ENCODE peak calls at places on chromosomes 12 and 14, in four cellular contexts. One of them, this sample, is unnamed.

GRCh38 chr12:20132818-20133217 is 235.5 kb upstream of the PDE3A start:
- DNase-seq in tibial nerve: no peak
- DNase-seq in fibroblast of lung: no peak
- DNase-seq in mammary epithelial cell: no peak
- DNase-seq in this sample: no peak

GRCh38 chr14:77707355-77707723 is 484 bp downstream of the ALKBH1 start:
- DNase-seq in fibroblast of lung: peak
- DNase-seq in tibial nerve: peak
- DNase-seq in mammary epithelial cell: peak
- DNase-seq in this sample: peak

GRCh38 chr12:64103821-64104220 is 118.3 kb downstream of the KICS2 start:
- DNase-seq in mammary epithelial cell: peak
- DNase-seq in tibial nerve: no peak
- DNase-seq in fibroblast of lung: peak
- DNase-seq in this sample: no peak

GRCh38 chr12:75658826-75659823 is 147.7 kb upstream of the KRR1 start:
- DNase-seq in tibial nerve: no peak
- DNase-seq in fibroblast of lung: peak
- DNase-seq in mammary epithelial cell: peak
- DNase-seq in this sample: peak

GRCh38 chr12:43692064-43692463 is 66.5 kb downstream of the PUS7L start:
- DNase-seq in mammary epithelial cell: peak
- DNase-seq in tibial nerve: no peak
- DNase-seq in fibroblast of lung: peak
- DNase-seq in this sample: peak

GRCh38 chr12:125533434-125534029 is 468.3 kb downstream of the AACS start:
- DNase-seq in fibroblast of lung: no peak
- DNase-seq in mammary epithelial cell: no peak
- DNase-seq in tibial nerve: peak
- DNase-seq in this sample: no peak

GRCh38 chr12:106097011-106097410 is 41.7 kb downstream of the NUAK1 start:
- DNase-seq in mammary epithelial cell: no peak
- DNase-seq in tibial nerve: no peak
- DNase-seq in fibroblast of lung: no peak
- DNase-seq in this sample: no peak

GRCh38 chr12:91877022-91877421 is 268.6 kb downstream of the BTG1 start:
- DNase-seq in tibial nerve: peak
- DNase-seq in fibroblast of lung: peak
- DNase-seq in mammary epithelial cell: no peak
- DNase-seq in this sample: peak

GRCh38 chr12:123115409-123116111 is 35.3 kb downstream of the PITPNM2 start:
- DNase-seq in tibial nerve: peak
- DNase-seq in mammary epithelial cell: peak
- DNase-seq in fibroblast of lung: peak
- DNase-seq in this sample: peak

DNA sequence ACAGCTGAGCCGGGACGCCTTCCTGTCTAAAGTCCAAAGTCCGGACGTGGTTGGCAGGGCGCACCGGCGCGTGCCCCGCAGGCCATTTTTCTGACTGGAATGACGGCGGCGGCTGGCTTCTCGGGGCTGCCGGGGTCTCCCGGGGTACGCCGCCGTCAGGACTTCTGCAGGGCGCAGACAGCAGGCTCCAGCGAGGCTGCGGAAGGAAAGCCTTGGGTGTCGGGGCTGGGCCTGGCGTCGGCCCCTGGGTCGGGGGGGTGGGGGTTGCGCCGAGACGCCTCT is 32.8 kb downstream of the MIA2 start:
- DNase-seq in tibial nerve: no peak
- DNase-seq in mammary epithelial cell: no peak
- DNase-seq in fibroblast of lung: no peak
- DNase-seq in this sample: peak
- TF ChIP-seq CTCF in tibial nerve: no peak
- TF ChIP-seq CTCF in mammary epithelial cell: no peak
- TF ChIP-seq CTCF in fibroblast of lung: no peak
- TF ChIP-seq CTCF in this sample: no peak

GRCh38 chr14:99575043-99576023 is 28.7 kb downstream of the CCDC85C start:
- DNase-seq in mammary epithelial cell: peak
- DNase-seq in tibial nerve: no peak
- DNase-seq in fibroblast of lung: no peak
- DNase-seq in this sample: no peak
- H3K4me3 ChIP-seq in mammary epithelial cell: no peak
- H3K4me3 ChIP-seq in tibial nerve: no peak
- H3K4me3 ChIP-seq in fibroblast of lung: no peak
- H3K4me3 ChIP-seq in this sample: no peak

DNA sequence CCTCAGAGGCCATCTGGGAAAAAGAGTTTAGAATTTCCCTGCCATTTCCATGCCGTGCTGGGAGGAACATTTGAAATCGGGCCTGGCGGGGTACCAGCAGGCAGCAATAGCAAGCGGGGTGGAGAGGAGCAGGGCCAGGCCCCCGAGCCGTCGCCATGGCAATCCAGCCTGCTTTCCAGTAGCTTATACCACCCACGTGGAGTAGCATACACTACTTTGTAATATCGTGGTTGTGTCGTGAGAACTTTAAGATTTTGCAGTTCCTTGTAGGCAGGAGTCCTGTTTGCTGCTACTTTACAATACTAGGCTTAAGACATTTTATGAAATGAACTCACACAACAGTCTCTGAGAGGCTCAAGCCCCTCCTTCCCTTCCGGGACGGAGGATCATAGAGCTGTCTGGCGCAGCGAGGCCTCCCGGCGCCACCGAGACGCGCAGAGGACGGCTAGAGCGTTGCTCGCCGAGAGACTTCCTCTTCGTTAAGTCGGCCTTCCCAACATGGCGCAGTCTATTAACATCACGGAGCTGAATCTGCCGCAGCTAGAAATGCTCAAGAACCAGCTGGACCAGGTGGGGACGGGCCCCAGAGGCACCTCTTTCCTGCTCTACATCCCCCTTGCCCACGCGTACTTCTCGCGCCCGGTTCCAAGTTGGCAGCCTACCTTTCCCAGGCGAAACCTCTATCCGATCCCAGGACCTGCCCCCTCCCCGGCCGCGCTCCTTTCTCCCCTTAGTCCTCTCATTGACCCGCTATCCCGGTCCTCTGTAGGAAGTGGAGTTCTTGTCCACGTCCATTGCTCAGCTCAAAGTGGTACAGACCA is at the start of gene PFDN5:
- DNase-seq in mammary epithelial cell: peak
- DNase-seq in fibroblast of lung: peak
- DNase-seq in tibial nerve: peak
- DNase-seq in this sample: peak
- TF ChIP-seq CTCF in mammary epithelial cell: no peak
- TF ChIP-seq CTCF in fibroblast of lung: no peak
- TF ChIP-seq CTCF in tibial nerve: peak
- TF ChIP-seq CTCF in this sample: peak

GRCh38 chr12:26936559-26937442 is 980 bp downstream of the INTS13 start:
- DNase-seq in mammary epithelial cell: no peak
- DNase-seq in fibroblast of lung: no peak
- DNase-seq in tibial nerve: no peak
- DNase-seq in this sample: no peak
- H3K4me3 ChIP-seq in mammary epithelial cell: peak
- H3K4me3 ChIP-seq in fibroblast of lung: peak
- H3K4me3 ChIP-seq in tibial nerve: peak
- H3K4me3 ChIP-seq in this sample: peak

GRCh38 chr14:101851183-101851582 is 89.7 kb downstream of the PPP2R5C start:
- DNase-seq in mammary epithelial cell: no peak
- DNase-seq in tibial nerve: no peak
- DNase-seq in fibroblast of lung: no peak
- DNase-seq in this sample: no peak

GRCh38 chr14:101851716-101852395 is 90.3 kb downstream of the PPP2R5C start:
- DNase-seq in tibial nerve: no peak
- DNase-seq in mammary epithelial cell: no peak
- DNase-seq in fibroblast of lung: no peak
- DNase-seq in this sample: no peak

GRCh38 chr14:101849640-101850039 is 88.1 kb downstream of the PPP2R5C start:
- DNase-seq in mammary epithelial cell: no peak
- DNase-seq in tibial nerve: no peak
- DNase-seq in fibroblast of lung: no peak
- DNase-seq in this sample: no peak

GRCh38 chr14:101845896-101846295 is 84.4 kb downstream of the PPP2R5C start:
- DNase-seq in fibroblast of lung: no peak
- DNase-seq in tibial nerve: no peak
- DNase-seq in mammary epithelial cell: no peak
- DNase-seq in this sample: no peak

DNA sequence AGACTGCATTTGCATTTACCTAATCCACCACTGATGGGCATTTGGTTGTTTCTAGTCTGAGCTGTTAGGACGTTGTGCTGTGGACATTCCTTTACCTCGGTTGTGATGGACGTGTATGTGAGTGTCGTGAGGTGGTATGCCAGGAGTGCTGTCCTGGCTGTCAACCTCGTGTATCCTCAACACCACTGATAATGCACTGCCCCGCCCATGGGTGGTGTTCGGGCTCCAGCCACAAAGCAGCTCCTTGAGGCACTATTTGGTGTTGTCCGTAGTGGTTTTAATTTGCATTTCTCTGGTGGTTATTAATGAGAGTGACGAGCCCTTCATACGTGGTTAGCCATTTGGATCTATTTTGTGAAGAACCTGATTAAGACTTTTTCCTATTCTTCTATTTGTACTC is 87.6 kb downstream of the PPP2R5C start:
- DNase-seq in mammary epithelial cell: no peak
- DNase-seq in tibial nerve: no peak
- DNase-seq in fibroblast of lung: no peak
- DNase-seq in this sample: no peak
- TF ChIP-seq CTCF in mammary epithelial cell: no peak
- TF ChIP-seq CTCF in tibial nerve: no peak
- TF ChIP-seq CTCF in fibroblast of lung: no peak
- TF ChIP-seq CTCF in this sample: no peak

GRCh38 chr14:22837750-22838538 is 1.6 kb downstream of the MMP14 start:
- DNase-seq in mammary epithelial cell: peak
- DNase-seq in fibroblast of lung: peak
- DNase-seq in tibial nerve: peak
- DNase-seq in this sample: peak
- H3K4me3 ChIP-seq in mammary epithelial cell: peak
- H3K4me3 ChIP-seq in fibroblast of lung: peak
- H3K4me3 ChIP-seq in tibial nerve: peak
- H3K4me3 ChIP-seq in this sample: peak

GRCh38 chr14:93115069-93115919 is 431 bp downstream of the ITPK1 start:
- DNase-seq in fibroblast of lung: peak
- DNase-seq in tibial nerve: peak
- DNase-seq in mammary epithelial cell: peak
- DNase-seq in this sample: peak

GRCh38 chr14:93114068-93114710 is 1.5 kb downstream of the ITPK1 start:
- DNase-seq in tibial nerve: no peak
- DNase-seq in fibroblast of lung: no peak
- DNase-seq in mammary epithelial cell: peak
- DNase-seq in this sample: no peak

GRCh38 chr14:93116676-93117200 is 1.0 kb upstream of the ITPK1 start:
- DNase-seq in fibroblast of lung: no peak
- DNase-seq in tibial nerve: no peak
- DNase-seq in mammary epithelial cell: no peak
- DNase-seq in this sample: no peak

GRCh38 chr14:93114713-93115068 is 1.0 kb downstream of the ITPK1 start:
- DNase-seq in mammary epithelial cell: no peak
- DNase-seq in tibial nerve: no peak
- DNase-seq in fibroblast of lung: no peak
- DNase-seq in this sample: no peak

GRCh38 chr14:93115920-93116675 is at the start of gene ITPK1:
- DNase-seq in mammary epithelial cell: no peak
- DNase-seq in tibial nerve: peak
- DNase-seq in fibroblast of lung: peak
- DNase-seq in this sample: peak
- TF ChIP-seq CTCF in mammary epithelial cell: no peak
- TF ChIP-seq CTCF in tibial nerve: peak
- TF ChIP-seq CTCF in fibroblast of lung: peak
- TF ChIP-seq CTCF in this sample: no peak